ENCODE peak calls at places on chromosome 21, in seven cellular contexts. S is osteoblast, Q is A549, X is OCI-LY7, J is fibroblast of lung, M is GM23248, E is neural progenitor cell. U is an unnamed sample.

GRCh38 chr21:25717491-25718139 is 17.1 kb downstream of the ATP5PF start:
- DNase-seq in S (peak; percentile 47), Q (no peak), X (no peak), J (peak; percentile 55), M (peak; percentile 50), E (no peak), U (no peak)

GRCh38 chr21:17269760-17270159 is 243.1 kb upstream of the CXADR start:
- DNase-seq in S (no peak), Q (no peak), X (no peak), J (no peak), M (peak; percentile 3), E (no peak), U (no peak)

GRCh38 chr21:37758997-37759396 is 157.3 kb downstream of the KCNJ6 start:
- DNase-seq in S (peak; percentile 92), Q (peak; percentile 23), X (peak; percentile 19), J (peak; percentile 59), M (peak; percentile 68), E (peak; percentile 70), U (no peak)

GRCh38 chr21:21230672-21231071 is 232.5 kb downstream of the NCAM2 start:
- DNase-seq in S (no peak), Q (no peak), X (no peak), J (peak; percentile 19), M (peak; percentile 15), E (peak; percentile 16), U (no peak)

GRCh38 chr21:31732538-31732864 is 583 bp upstream of the SCAF4 start:
- DNase-seq in S (no peak), Q (no peak), X (no peak), J (peak; percentile 73), M (no peak), E (no peak), U (no peak)

GRCh38 chr21:14119038-14119437 is 91.7 kb downstream of the LIPI start:
- DNase-seq in S (no peak), Q (no peak), X (no peak), J (no peak), M (peak; percentile 41), E (peak; percentile 40), U (peak; percentile 37)

GRCh38 chr21:39822042-39822441 is 45.2 kb upstream of the PCP4 start:
- DNase-seq in S (no peak), Q (no peak), X (no peak), J (no peak), M (no peak), E (no peak), U (no peak)

GRCh38 chr21:37061926-37062591 is 10.8 kb downstream of the PIGP start:
- DNase-seq in S (peak; percentile 32), Q (no peak), X (peak; percentile 37), J (peak; percentile 21), M (peak; percentile 28), E (no peak), U (no peak)

GRCh38 chr21:30072496-30072895 is 94.1 kb downstream of the CLDN17 start:
- DNase-seq in S (no peak), Q (no peak), X (no peak), J (no peak), M (peak; percentile 79), E (peak; percentile 64), U (no peak)

GRCh38 chr21:14766241-14766640 is 220.1 kb upstream of the SAMSN1 start:
- DNase-seq in S (no peak), Q (no peak), X (peak; percentile 6), J (no peak), M (no peak), E (peak; percentile 10), U (no peak)

GRCh38 chr21:38352536-38353219 is 95.9 kb downstream of the KCNJ15 start:
- DNase-seq in S (peak; percentile 93), Q (peak; percentile 47), X (no peak), J (peak; percentile 77), M (peak; percentile 89), E (peak; percentile 68), U (no peak)

GRCh38 chr21:15850645-15851044 is 120.9 kb downstream of the USP25 start:
- DNase-seq in S (no peak), Q (no peak), X (no peak), J (peak; percentile 58), M (peak; percentile 52), E (no peak), U (no peak)

GRCh38 chr21:35208810-35209517 is 159.9 kb upstream of the RUNX1 start:
- DNase-seq in S (peak; percentile 34), Q (no peak), X (no peak), J (peak; percentile 90), M (peak; percentile 28), E (no peak), U (no peak)

GRCh38 chr21:25564349-25564948 is 42.8 kb downstream of the MRPL39 start:
- DNase-seq in S (no peak), Q (no peak), X (no peak), J (no peak), M (no peak), E (no peak), U (no peak)

GRCh38 chr21:31184462-31184861 is 146.2 kb upstream of the KRTAP19-8 start:
- DNase-seq in S (no peak), Q (no peak), X (no peak), J (no peak), M (no peak), E (no peak), U (no peak)

GRCh38 chr21:41821756-41822431 is 55.0 kb upstream of the RIPK4 start:
- DNase-seq in S (peak; percentile 81), Q (no peak), X (no peak), J (no peak), M (no peak), E (no peak), U (no peak)
- H3K4me2 ChIP-seq in S (no peak overlapping the region), Q (no peak overlapping the region), X (no peak overlapping the region), J (no peak overlapping the region), M (no peak overlapping the region), E (no peak overlapping the region), U (no peak overlapping the region)

GRCh38 chr21:45949928-45950739 is 31.4 kb upstream of the COL6A1 start:
- DNase-seq in S (peak; percentile 73), Q (no peak), X (no peak), J (no peak), M (peak; percentile 64), E (no peak), U (no peak)
- H3K4me3 ChIP-seq in S (peak overlapping the region; percentile 30), Q (no peak overlapping the region), X (no peak overlapping the region), J (no peak overlapping the region), M (peak overlapping the region; percentile 51), E (no peak overlapping the region), U (no peak overlapping the region)

GRCh38 chr21:33126569-33126968 is 56.6 kb downstream of the OLIG1 start:
- DNase-seq in S (no peak), Q (no peak), X (no peak), J (no peak), M (no peak), E (no peak), U (no peak)
- H3K27ac ChIP-seq in S (no peak overlapping the region), Q (no peak overlapping the region), X (no peak overlapping the region), J (no peak overlapping the region), M (no peak overlapping the region), E (no peak overlapping the region), U (no peak overlapping the region)

GRCh38 chr21:23968722-23969647 is 1638.3 kb downstream of the MRPL39 start:
- DNase-seq in S (no peak), Q (no peak), X (peak; percentile 8), J (peak; percentile 29), M (peak; percentile 0), E (peak; percentile 35), U (peak; percentile 12)

GRCh38 chr21:23960769-23961168 is 1646.5 kb downstream of the MRPL39 start:
- DNase-seq in S (no peak), Q (no peak), X (no peak), J (no peak), M (no peak), E (no peak), U (no peak)

GRCh38 chr21:23968008-23968407 is 1639.3 kb downstream of the MRPL39 start:
- DNase-seq in S (no peak), Q (no peak), X (no peak), J (no peak), M (no peak), E (no peak), U (no peak)

DNA sequence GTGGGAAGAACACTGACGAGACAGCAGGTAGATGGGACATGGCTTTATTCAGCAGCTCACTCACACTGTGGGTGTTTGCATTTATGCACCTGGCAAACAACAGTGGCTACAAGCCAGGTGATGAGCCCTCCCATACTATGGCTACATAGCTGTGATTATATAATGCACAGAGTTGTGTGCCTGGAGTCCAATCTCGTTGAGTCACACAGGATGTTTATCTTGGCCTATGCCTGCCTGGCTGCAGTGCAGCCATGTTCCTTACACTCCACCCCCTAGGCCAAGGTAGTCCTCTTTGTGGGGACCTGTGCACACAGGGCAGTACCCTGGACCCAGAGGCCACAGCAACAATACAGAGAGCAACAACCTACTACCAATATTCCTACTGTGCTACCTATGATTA is 1643.8 kb downstream of the MRPL39 start:
- DNase-seq in S (no peak), Q (no peak), X (no peak), J (no peak), M (no peak), E (no peak), U (no peak)
- H3K4me2 ChIP-seq in S (no peak overlapping the region), Q (no peak overlapping the region), X (no peak overlapping the region), J (no peak overlapping the region), M (no peak overlapping the region), E (no peak overlapping the region), U (no peak overlapping the region)

GRCh38 chr21:44918107-44918470 is 2.6 kb downstream of the ITGB2 start:
- DNase-seq in S (no peak), Q (no peak), X (no peak), J (no peak), M (no peak), E (no peak), U (no peak)
- H3K4me3 ChIP-seq in S (no peak overlapping the region), Q (no peak overlapping the region), X (no peak overlapping the region), J (no peak overlapping the region), M (no peak overlapping the region), E (no peak overlapping the region), U (no peak overlapping the region)

GRCh38 chr21:41923641-41924342 is 30.0 kb downstream of the C2CD2 start:
- DNase-seq in S (peak; percentile 96), Q (no peak), X (no peak), J (peak; percentile 48), M (peak; percentile 10), E (no peak), U (no peak)

GRCh38 chr21:41926068-41926806 is 27.6 kb downstream of the C2CD2 start:
- DNase-seq in S (peak; percentile 76), Q (no peak), X (peak; percentile 82), J (peak; percentile 78), M (peak; percentile 76), E (no peak), U (no peak)

GRCh38 chr21:41921089-41921819 is 32.6 kb downstream of the C2CD2 start:
- DNase-seq in S (no peak), Q (no peak), X (peak; percentile 77), J (no peak), M (no peak), E (no peak), U (no peak)

GRCh38 chr21:41926807-41927171 is 27.0 kb downstream of the C2CD2 start:
- DNase-seq in S (no peak), Q (no peak), X (no peak), J (no peak), M (no peak), E (no peak), U (no peak)

DNA sequence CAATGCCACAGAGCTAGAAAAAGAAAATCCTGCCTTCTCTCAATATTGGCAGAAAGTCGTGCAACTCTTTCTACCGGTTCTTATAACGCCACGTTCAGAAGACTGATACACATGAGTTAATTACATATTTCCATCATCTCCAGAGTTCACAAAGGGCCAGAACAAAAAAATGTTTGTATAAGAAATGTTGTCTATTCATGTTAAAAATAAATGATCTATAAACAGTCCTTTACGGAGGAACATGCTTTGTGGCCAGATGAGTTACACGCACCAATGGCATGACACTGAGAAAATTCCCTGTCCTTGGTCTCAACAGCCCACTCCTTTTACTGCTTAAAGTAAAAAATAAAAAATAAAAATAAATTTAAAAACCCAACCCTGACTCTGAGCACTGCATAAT is 29.5 kb downstream of the C2CD2 start:
- DNase-seq in S (peak; percentile 85), Q (no peak), X (no peak), J (peak; percentile 45), M (no peak), E (no peak), U (no peak)
- H3K27ac ChIP-seq in S (peak overlapping the region; percentile 99), Q (no peak overlapping the region), X (peak overlapping the region; percentile 34), J (peak overlapping the region; percentile 83), M (no peak overlapping the region), E (no peak overlapping the region), U (no peak overlapping the region)